ENCODE peak calls at places on chromosomes 12 and 14, in eight cellular contexts. One of them, this sample, is unnamed.

GRCh38 chr12:7907009-7907408 is 29.0 kb downstream of the SLC2A3 start:
- DNase-seq in foreskin fibroblast: peak; percentile 70
- DNase-seq in BJ: no peak
- DNase-seq in PC-3: peak; percentile 64
- DNase-seq in psoas muscle: no peak
- DNase-seq in fibroblast of pulmonary artery: peak; percentile 43
- DNase-seq in lower lobe of right lung: no peak
- DNase-seq in neural progenitor cell: peak; percentile 51
- DNase-seq in this sample: peak; percentile 42

GRCh38 chr12:2288001-2288400 is 235.2 kb downstream of the CACNA1C start:
- DNase-seq in foreskin fibroblast: peak; percentile 83
- DNase-seq in BJ: no peak
- DNase-seq in PC-3: no peak
- DNase-seq in psoas muscle: no peak
- DNase-seq in fibroblast of pulmonary artery: peak; percentile 42
- DNase-seq in lower lobe of right lung: no peak
- DNase-seq in neural progenitor cell: no peak
- DNase-seq in this sample: no peak

GRCh38 chr12:79174656-79175055 is 310.1 kb downstream of the SYT1 start:
- DNase-seq in foreskin fibroblast: peak; percentile 72
- DNase-seq in BJ: peak; percentile 9
- DNase-seq in PC-3: peak; percentile 70
- DNase-seq in psoas muscle: no peak
- DNase-seq in fibroblast of pulmonary artery: peak; percentile 87
- DNase-seq in lower lobe of right lung: no peak
- DNase-seq in neural progenitor cell: no peak
- DNase-seq in this sample: peak; percentile 70

GRCh38 chr12:111438501-111438900 is 32.8 kb downstream of the SH2B3 start:
- DNase-seq in foreskin fibroblast: peak; percentile 55
- DNase-seq in BJ: no peak
- DNase-seq in PC-3: peak; percentile 23
- DNase-seq in psoas muscle: no peak
- DNase-seq in fibroblast of pulmonary artery: peak; percentile 67
- DNase-seq in lower lobe of right lung: no peak
- DNase-seq in neural progenitor cell: peak; percentile 21
- DNase-seq in this sample: peak; percentile 82

GRCh38 chr12:85641796-85642195 is 194.4 kb downstream of the RASSF9 start:
- DNase-seq in foreskin fibroblast: peak; percentile 44
- DNase-seq in BJ: no peak
- DNase-seq in PC-3: peak; percentile 59
- DNase-seq in psoas muscle: no peak
- DNase-seq in fibroblast of pulmonary artery: no peak
- DNase-seq in lower lobe of right lung: no peak
- DNase-seq in neural progenitor cell: no peak
- DNase-seq in this sample: no peak

GRCh38 chr12:93714382-93714781 is 37.2 kb downstream of the CRADD start:
- DNase-seq in foreskin fibroblast: peak; percentile 27
- DNase-seq in BJ: no peak
- DNase-seq in PC-3: no peak
- DNase-seq in psoas muscle: no peak
- DNase-seq in fibroblast of pulmonary artery: no peak
- DNase-seq in lower lobe of right lung: no peak
- DNase-seq in neural progenitor cell: peak; percentile 65
- DNase-seq in this sample: no peak

GRCh38 chr14:104130974-104131651 is 7.3 kb upstream of the KIF26A start:
- DNase-seq in foreskin fibroblast: peak; percentile 39
- DNase-seq in BJ: no peak
- DNase-seq in PC-3: peak; percentile 79
- DNase-seq in psoas muscle: peak; percentile 18
- DNase-seq in fibroblast of pulmonary artery: peak; percentile 29
- DNase-seq in lower lobe of right lung: peak; percentile 63
- DNase-seq in neural progenitor cell: peak; percentile 65
- DNase-seq in this sample: peak; percentile 56

GRCh38 chr12:33555128-33555527 is 115.5 kb upstream of the SYT10 start:
- DNase-seq in foreskin fibroblast: no peak
- DNase-seq in BJ: no peak
- DNase-seq in PC-3: no peak
- DNase-seq in psoas muscle: no peak
- DNase-seq in fibroblast of pulmonary artery: no peak
- DNase-seq in lower lobe of right lung: no peak
- DNase-seq in neural progenitor cell: no peak
- DNase-seq in this sample: no peak

GRCh38 chr12:116278667-116279066 is 1.2 kb upstream of the MED13L start:
- DNase-seq in foreskin fibroblast: no peak
- DNase-seq in BJ: no peak
- DNase-seq in PC-3: no peak
- DNase-seq in psoas muscle: no peak
- DNase-seq in fibroblast of pulmonary artery: no peak
- DNase-seq in lower lobe of right lung: no peak
- DNase-seq in neural progenitor cell: no peak
- DNase-seq in this sample: no peak

GRCh38 chr12:116276433-116277216 is 868 bp downstream of the MED13L start:
- DNase-seq in foreskin fibroblast: peak; percentile 81
- DNase-seq in BJ: no peak
- DNase-seq in PC-3: peak; percentile 68
- DNase-seq in psoas muscle: peak; percentile 78
- DNase-seq in fibroblast of pulmonary artery: peak; percentile 67
- DNase-seq in lower lobe of right lung: peak; percentile 86
- DNase-seq in neural progenitor cell: peak; percentile 89
- DNase-seq in this sample: peak; percentile 82

GRCh38 chr12:116274552-116275375 is 2.7 kb downstream of the MED13L start:
- DNase-seq in foreskin fibroblast: no peak
- DNase-seq in BJ: no peak
- DNase-seq in PC-3: no peak
- DNase-seq in psoas muscle: no peak
- DNase-seq in fibroblast of pulmonary artery: no peak
- DNase-seq in lower lobe of right lung: no peak
- DNase-seq in neural progenitor cell: no peak
- DNase-seq in this sample: no peak

GRCh38 chr12:116278259-116278595 is 734 bp upstream of the MED13L start:
- DNase-seq in foreskin fibroblast: no peak
- DNase-seq in BJ: no peak
- DNase-seq in PC-3: no peak
- DNase-seq in psoas muscle: no peak
- DNase-seq in fibroblast of pulmonary artery: no peak
- DNase-seq in lower lobe of right lung: no peak
- DNase-seq in neural progenitor cell: no peak
- DNase-seq in this sample: no peak

DNA sequence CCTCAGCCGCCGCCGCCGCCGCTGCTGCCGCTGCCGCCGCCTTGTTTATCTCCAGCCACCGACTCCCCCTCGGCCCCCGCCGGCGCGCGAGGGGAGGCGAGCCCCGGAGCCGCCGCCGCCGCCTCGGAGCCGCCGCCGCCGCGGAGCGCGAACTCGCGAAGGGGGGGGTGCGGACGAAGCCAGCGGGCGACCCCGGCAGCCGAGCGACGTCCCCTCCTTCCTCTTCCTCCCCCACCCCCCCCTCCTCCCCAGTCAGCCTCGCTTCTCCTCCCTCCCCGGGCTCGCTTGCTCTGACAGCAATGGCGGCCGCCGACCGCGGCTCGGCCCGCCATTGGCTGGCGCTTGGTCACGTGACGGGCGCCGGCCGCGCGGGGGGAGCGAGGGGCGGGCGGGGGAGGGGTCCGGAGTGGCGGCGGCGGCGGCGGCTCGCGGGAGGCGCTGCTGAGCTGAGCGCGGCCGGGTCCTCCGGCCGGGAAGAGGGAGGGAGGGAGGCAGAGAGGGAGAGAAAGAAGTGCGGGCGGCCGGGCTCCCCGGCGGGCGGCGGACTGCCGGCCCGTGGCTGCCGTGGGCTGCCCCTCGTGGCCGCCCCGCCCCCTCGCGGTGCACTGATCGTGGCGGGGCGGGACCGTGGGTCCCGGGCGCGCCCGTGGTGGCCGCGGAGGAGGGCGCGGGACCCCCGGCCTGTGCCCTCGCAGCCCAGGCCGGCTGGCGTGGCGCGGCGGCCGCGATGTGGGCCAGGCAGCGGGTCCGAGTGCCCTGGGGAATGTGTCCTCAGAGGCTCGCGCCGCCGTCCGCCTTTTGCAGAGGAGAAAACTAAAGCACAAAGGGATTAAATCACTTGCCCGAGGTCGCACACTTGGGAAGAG is at the start of gene MED13L:
- DNase-seq in foreskin fibroblast: peak; percentile 96
- DNase-seq in BJ: no peak
- DNase-seq in PC-3: peak; percentile 94
- DNase-seq in psoas muscle: peak; percentile 90
- DNase-seq in fibroblast of pulmonary artery: peak; percentile 87
- DNase-seq in lower lobe of right lung: peak; percentile 91
- DNase-seq in neural progenitor cell: peak; percentile 96
- DNase-seq in this sample: peak; percentile 89
- TF ChIP-seq CTCF in foreskin fibroblast: no peak
- TF ChIP-seq CTCF in BJ: no peak
- TF ChIP-seq CTCF in PC-3: peak; percentile 13
- TF ChIP-seq CTCF in psoas muscle: peak; percentile 50
- TF ChIP-seq CTCF in fibroblast of pulmonary artery: peak; percentile 10
- TF ChIP-seq CTCF in lower lobe of right lung: no peak
- TF ChIP-seq CTCF in neural progenitor cell: peak; percentile 44
- TF ChIP-seq CTCF in this sample: no peak

DNA sequence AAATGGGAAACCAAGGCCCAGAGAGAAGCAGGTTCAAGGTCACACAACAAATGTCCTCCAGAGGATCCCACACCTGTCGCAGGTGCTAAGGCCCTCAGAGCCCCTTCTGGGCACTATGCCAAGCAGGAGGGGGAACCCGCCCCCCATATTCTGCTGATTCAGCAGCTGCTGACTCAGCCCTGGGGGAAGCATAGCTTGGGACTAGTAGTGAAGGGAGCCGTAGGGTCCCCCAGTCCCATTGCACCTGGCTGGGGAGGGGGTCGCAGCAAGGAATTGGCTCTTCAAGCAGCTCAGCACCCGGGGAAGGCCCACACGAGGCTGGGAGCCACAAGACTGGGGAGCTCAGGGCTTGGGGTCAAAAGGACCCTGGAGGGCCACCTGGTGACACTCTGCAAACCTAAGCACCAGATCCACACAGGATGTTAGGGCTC is 1.0 kb downstream of the RASAL1 start:
- DNase-seq in foreskin fibroblast: no peak
- DNase-seq in BJ: no peak
- DNase-seq in PC-3: no peak
- DNase-seq in psoas muscle: no peak
- DNase-seq in fibroblast of pulmonary artery: no peak
- DNase-seq in lower lobe of right lung: peak; percentile 24
- DNase-seq in neural progenitor cell: no peak
- DNase-seq in this sample: no peak
- H3K4me3 ChIP-seq in foreskin fibroblast: no peak overlapping the region
- H3K4me3 ChIP-seq in BJ: no peak overlapping the region
- H3K4me3 ChIP-seq in PC-3: peak overlapping the region; percentile 54
- H3K4me3 ChIP-seq in psoas muscle: no peak overlapping the region
- H3K4me3 ChIP-seq in fibroblast of pulmonary artery: no peak overlapping the region
- H3K4me3 ChIP-seq in lower lobe of right lung: no peak overlapping the region
- H3K4me3 ChIP-seq in neural progenitor cell: no peak overlapping the region
- H3K4me3 ChIP-seq in this sample: no peak overlapping the region

GRCh38 chr12:57461326-57461903 is 1.8 kb downstream of the GLI1 start:
- DNase-seq in foreskin fibroblast: peak; percentile 73
- DNase-seq in BJ: no peak
- DNase-seq in PC-3: peak; percentile 32
- DNase-seq in psoas muscle: peak; percentile 58
- DNase-seq in fibroblast of pulmonary artery: peak; percentile 37
- DNase-seq in lower lobe of right lung: no peak
- DNase-seq in neural progenitor cell: peak; percentile 87
- DNase-seq in this sample: peak; percentile 51

GRCh38 chr12:57459750-57460400 is at the start of gene GLI1:
- DNase-seq in foreskin fibroblast: no peak
- DNase-seq in BJ: no peak
- DNase-seq in PC-3: no peak
- DNase-seq in psoas muscle: no peak
- DNase-seq in fibroblast of pulmonary artery: peak; percentile 33
- DNase-seq in lower lobe of right lung: no peak
- DNase-seq in neural progenitor cell: peak; percentile 82
- DNase-seq in this sample: no peak

GRCh38 chr12:57460457-57461325 is 1.1 kb downstream of the GLI1 start:
- DNase-seq in foreskin fibroblast: no peak
- DNase-seq in BJ: no peak
- DNase-seq in PC-3: no peak
- DNase-seq in psoas muscle: no peak
- DNase-seq in fibroblast of pulmonary artery: no peak
- DNase-seq in lower lobe of right lung: no peak
- DNase-seq in neural progenitor cell: peak; percentile 96
- DNase-seq in this sample: peak; percentile 23

GRCh38 chr12:57458665-57459054 is 925 bp upstream of the GLI1 start:
- DNase-seq in foreskin fibroblast: no peak
- DNase-seq in BJ: no peak
- DNase-seq in PC-3: no peak
- DNase-seq in psoas muscle: no peak
- DNase-seq in fibroblast of pulmonary artery: no peak
- DNase-seq in lower lobe of right lung: no peak
- DNase-seq in neural progenitor cell: no peak
- DNase-seq in this sample: no peak

DNA sequence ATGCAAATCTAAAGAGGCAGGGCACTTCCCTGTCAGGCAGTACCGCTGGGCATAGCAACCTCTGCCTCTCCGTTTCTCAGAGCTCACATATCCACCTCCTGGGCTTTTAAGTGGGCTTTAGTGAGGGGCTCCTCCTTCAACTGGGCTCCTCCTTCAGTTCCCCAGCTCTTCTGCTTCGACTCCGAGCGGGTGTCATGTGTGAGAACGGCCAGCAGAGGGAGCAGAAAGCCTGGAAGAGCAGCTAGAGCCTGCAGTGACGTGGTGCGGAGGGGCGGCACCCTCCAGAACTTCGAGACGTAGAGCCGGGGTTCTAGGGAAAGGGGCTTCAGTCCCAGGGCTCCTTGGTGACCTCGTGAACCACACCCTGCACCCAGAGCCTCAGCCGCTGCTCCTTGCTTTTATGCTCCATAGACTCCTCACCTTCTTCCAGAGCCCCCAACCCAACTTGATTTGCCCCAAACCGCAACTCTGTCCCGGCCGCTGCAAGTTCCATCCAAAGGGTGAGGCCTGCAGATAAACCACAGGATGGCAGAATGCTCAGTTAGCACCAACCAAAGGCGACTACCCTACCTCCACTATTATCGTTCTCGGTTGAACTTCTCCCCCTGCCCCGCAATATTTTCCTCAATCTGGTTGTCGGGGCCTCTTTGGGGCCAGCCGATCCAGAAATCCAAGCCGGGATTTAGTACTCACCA is 383 bp upstream of the GLI1 start:
- DNase-seq in foreskin fibroblast: peak; percentile 98
- DNase-seq in BJ: peak; percentile 71
- DNase-seq in PC-3: peak; percentile 96
- DNase-seq in psoas muscle: peak; percentile 94
- DNase-seq in fibroblast of pulmonary artery: peak; percentile 97
- DNase-seq in lower lobe of right lung: peak; percentile 95
- DNase-seq in neural progenitor cell: peak; percentile 96
- DNase-seq in this sample: peak; percentile 96
- TF ChIP-seq CTCF in foreskin fibroblast: peak; percentile 82
- TF ChIP-seq CTCF in BJ: peak; percentile 97
- TF ChIP-seq CTCF in PC-3: peak; percentile 88
- TF ChIP-seq CTCF in psoas muscle: peak; percentile 89
- TF ChIP-seq CTCF in fibroblast of pulmonary artery: peak; percentile 96
- TF ChIP-seq CTCF in lower lobe of right lung: peak; percentile 93
- TF ChIP-seq CTCF in neural progenitor cell: peak; percentile 84
- TF ChIP-seq CTCF in this sample: peak; percentile 96

DNA sequence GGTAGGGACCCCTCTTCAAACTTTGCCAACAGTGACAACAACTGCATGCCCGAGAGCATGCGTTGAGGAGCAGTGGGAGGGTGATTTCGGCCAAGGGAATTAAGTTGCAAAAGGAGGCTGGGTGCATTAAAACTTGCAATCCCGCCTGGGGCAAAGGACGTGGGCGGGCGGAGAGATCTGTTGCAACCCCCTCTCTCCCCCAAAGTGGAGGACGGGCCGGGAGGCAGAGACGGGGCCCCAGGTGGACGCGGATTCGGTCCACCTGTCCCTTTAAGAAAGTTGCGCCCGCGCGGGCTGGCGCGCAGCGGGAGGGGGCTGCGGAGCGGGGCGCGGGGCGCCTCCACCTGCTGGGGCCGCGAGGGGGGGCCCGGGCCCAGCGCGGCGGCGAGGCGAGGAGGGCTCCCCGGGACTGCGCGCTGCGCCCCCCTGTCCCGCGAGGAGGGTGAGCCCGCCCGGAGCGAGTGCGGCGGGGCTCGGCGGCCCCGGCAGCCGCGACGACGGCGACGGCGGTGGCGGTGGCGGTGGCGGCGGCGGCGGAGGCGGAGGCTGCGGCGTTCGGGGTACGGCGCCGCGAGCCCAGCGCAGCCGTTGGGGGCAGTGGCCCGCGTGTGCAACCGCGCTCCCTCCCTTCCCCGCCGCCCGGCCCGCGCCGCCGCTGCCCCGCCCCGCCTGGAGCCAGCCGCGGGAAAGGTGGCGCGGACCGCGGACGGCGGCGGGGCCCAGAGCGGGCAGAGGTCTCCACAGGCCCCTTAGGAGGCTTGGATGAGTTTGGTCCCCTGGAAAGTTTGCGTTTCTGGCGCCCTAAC is 560 bp upstream of the FOXN4 start:
- DNase-seq in foreskin fibroblast: peak; percentile 29
- DNase-seq in BJ: no peak
- DNase-seq in PC-3: no peak
- DNase-seq in psoas muscle: no peak
- DNase-seq in fibroblast of pulmonary artery: no peak
- DNase-seq in lower lobe of right lung: no peak
- DNase-seq in neural progenitor cell: peak; percentile 66
- DNase-seq in this sample: no peak
- H3K4me3 ChIP-seq in foreskin fibroblast: peak overlapping the region; percentile 26
- H3K4me3 ChIP-seq in BJ: no peak overlapping the region
- H3K4me3 ChIP-seq in PC-3: peak overlapping the region; percentile 48
- H3K4me3 ChIP-seq in psoas muscle: peak overlapping the region; percentile 62
- H3K4me3 ChIP-seq in fibroblast of pulmonary artery: no peak overlapping the region
- H3K4me3 ChIP-seq in lower lobe of right lung: peak overlapping the region; percentile 47
- H3K4me3 ChIP-seq in neural progenitor cell: peak overlapping the region; percentile 54
- H3K4me3 ChIP-seq in this sample: peak overlapping the region; percentile 27